ENCODE peak calls at places on chromosome 20, in six cellular contexts. D is IMR-90, V is neuronal stem cell, E is H1, U is mesenchymal stem cell, C is trophoblast cell. A is an unnamed sample.

GRCh38 chr20:61585764-61586163 is 333.7 kb downstream of the CDH4 start:
- DNase-seq in D (no peak), U (no peak), C (no peak), V (no peak), E (no peak), A (no peak)

GRCh38 chr20:15005300-15005986 is 668.0 kb upstream of the FLRT3 start:
- DNase-seq in U (no peak), D (no peak), E (no peak), V (no peak), C (no peak), A (no peak)

GRCh38 chr20:60101894-60102281 is 143.7 kb downstream of the CDH26 start:
- DNase-seq in E (no peak), V (no peak), U (no peak), D (no peak), C (no peak), A (no peak)

GRCh38 chr20:14491436-14491835 is 154.0 kb upstream of the FLRT3 start:
- DNase-seq in U (no peak), D (no peak), C (no peak), E (no peak), V (no peak), A (no peak)

GRCh38 chr20:4740774-4741431 is 19.2 kb downstream of the PRND start:
- DNase-seq in E (peak; percentile 90), D (peak; percentile 38), U (peak; percentile 50), V (peak; percentile 64), C (peak; percentile 32), A (peak; percentile 84)

GRCh38 chr20:36784900-36785299 is 11.3 kb upstream of the DSN1 start:
- DNase-seq in V (no peak), E (no peak), D (peak; percentile 39), U (no peak), C (no peak), A (no peak)

GRCh38 chr20:39878321-39878720 is 810.7 kb downstream of the MAFB start:
- DNase-seq in D (no peak), E (no peak), V (no peak), C (no peak), U (no peak), A (no peak)

GRCh38 chr20:49171928-49172327 is 16.2 kb downstream of the STAU1 start:
- DNase-seq in C (no peak), D (no peak), U (no peak), E (no peak), V (no peak), A (no peak)

GRCh38 chr20:59005523-59006166 is 1.4 kb downstream of the CTSZ start:
- DNase-seq in D (no peak), V (no peak), U (no peak), C (no peak), E (no peak), A (no peak)

GRCh38 chr20:10863337-10864060 is 189.7 kb upstream of the JAG1 start:
- DNase-seq in C (no peak), E (no peak), V (no peak), D (peak; percentile 90), U (peak; percentile 50), A (no peak)

GRCh38 chr20:64225828-64226598 is 29.5 kb upstream of the PCMTD2 start:
- DNase-seq in C (no peak), D (no peak), V (no peak), U (no peak), E (no peak), A (no peak)

GRCh38 chr20:64222851-64223525 is 32.6 kb upstream of the PCMTD2 start:
- DNase-seq in E (no peak), D (no peak), C (no peak), V (no peak), U (no peak), A (no peak)

GRCh38 chr20:64225166-64225595 is 30.4 kb upstream of the PCMTD2 start:
- DNase-seq in D (no peak), U (no peak), V (no peak), E (no peak), C (no peak), A (no peak)

GRCh38 chr20:64223526-64224067 is 32.0 kb upstream of the PCMTD2 start:
- DNase-seq in D (peak; percentile 46), V (peak; percentile 63), E (peak; percentile 88), C (no peak), U (peak; percentile 66), A (peak; percentile 90)

GRCh38 chr20:64224344-64225165 is 31.0 kb upstream of the PCMTD2 start:
- DNase-seq in U (peak; percentile 95), D (peak; percentile 97), E (no peak), C (no peak), V (no peak), A (no peak)
- H3K18ac ChIP-seq in U (peak overlapping the region; percentile 73), D (peak overlapping the region; percentile 60), E (no peak overlapping the region), C (no peak overlapping the region), V (peak overlapping the region; percentile 95), A (no peak overlapping the region)

DNA sequence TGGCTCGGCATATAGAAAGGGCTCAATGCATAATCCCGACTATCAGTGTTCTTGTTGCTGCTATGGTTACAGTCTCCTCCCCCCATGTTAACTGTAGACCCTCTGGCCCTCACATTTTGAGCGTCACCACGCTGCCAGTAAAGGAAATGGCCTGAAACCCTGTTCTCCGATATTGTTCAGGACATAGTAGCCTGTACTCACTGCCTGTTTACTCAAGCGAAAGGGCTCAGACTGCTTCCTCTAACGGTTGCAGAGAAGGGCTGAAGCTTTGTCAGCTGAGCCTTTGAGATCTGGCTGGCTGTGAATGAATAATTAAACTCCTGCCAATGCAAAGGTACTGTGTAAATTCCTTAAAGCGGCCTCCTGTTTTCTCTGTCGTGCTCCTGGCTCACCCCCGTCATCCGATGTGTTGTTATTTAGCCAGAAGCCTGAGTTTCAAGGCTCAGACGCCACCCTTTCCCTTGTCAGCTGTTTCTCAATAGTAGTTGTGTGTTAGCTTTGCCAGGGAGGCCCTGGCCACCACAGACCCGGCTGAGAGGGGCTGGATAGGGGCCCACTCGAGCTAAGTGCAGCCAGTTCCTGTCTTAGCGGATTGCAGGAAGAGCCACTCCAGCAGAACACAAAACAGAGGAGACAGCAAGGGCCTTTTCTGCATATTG is 31.2 kb upstream of the RALGAPA2 start:
- DNase-seq in V (peak; percentile 58), C (no peak), D (no peak), U (peak; percentile 22), E (peak; percentile 56), A (peak; percentile 49)
- H2AFZ ChIP-seq in V (peak overlapping the region; percentile 84), C (no peak overlapping the region), D (peak overlapping the region; percentile 26), U (peak overlapping the region; percentile 19), E (peak overlapping the region; percentile 96), A (peak overlapping the region; percentile 86)

GRCh38 chr20:50192364-50193168 is 1.9 kb downstream of the CEBPB start:
- DNase-seq in E (peak; percentile 67), V (no peak), C (peak; percentile 89), U (peak; percentile 92), D (peak; percentile 89), A (peak; percentile 69)
- H3K18ac ChIP-seq in E (peak overlapping the region; percentile 38), V (peak overlapping the region; percentile 48), C (peak overlapping the region; percentile 86), U (peak overlapping the region; percentile 85), D (peak overlapping the region; percentile 85), A (no peak overlapping the region)

DNA sequence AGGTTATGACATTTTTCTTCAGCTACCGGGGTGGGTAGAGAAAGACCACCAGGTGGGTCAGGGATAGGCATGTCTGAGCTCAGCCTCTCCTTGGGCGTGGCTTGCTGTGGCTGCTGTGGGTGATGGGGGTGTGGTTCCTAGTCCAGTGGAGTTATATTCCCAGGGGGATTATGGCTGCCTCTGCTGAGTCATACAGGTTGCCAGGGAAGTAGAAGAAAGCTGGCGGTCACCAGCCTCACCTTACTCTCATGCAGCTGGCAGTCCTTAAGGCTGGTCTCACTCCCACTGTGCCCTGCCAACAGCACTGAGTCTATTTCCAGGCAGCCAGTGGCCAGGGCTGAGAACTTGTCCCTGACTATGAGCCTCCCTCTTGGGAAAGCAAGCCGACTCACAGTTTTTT is 130.0 kb downstream of the SCP2D1 start:
- DNase-seq in C (no peak), E (no peak), V (no peak), D (no peak), U (no peak), A (no peak)
- H2AFZ ChIP-seq in C (no peak overlapping the region), E (peak overlapping the region; percentile 59), V (no peak overlapping the region), D (no peak overlapping the region), U (no peak overlapping the region), A (no peak overlapping the region)

DNA sequence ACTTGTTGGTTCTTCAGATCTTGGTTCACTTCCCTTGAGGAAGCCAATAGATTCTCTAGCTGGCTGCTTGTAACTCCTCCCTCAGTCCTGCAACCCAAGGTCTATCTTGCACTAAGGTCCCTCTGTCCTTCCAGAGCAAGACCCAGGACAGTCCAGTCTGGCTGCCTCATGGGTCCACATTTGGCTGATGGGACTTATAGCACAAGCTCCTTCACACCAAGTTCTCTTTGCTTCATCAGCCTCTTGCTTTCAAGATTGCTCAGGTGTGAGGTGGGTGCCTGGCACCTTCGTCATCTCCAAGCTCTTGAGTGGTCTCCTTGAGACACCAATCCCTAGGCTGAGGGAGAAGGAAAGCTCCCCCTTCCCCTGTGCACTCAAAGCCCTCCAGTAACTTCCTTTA is 28.3 kb downstream of the NSFL1C start:
- DNase-seq in V (no peak), U (no peak), E (no peak), C (no peak), D (no peak), A (no peak)
- H3K18ac ChIP-seq in V (no peak overlapping the region), U (no peak overlapping the region), E (no peak overlapping the region), C (no peak overlapping the region), D (no peak overlapping the region), A (no peak overlapping the region)

GRCh38 chr20:8454137-8454712 is 322.2 kb downstream of the PLCB1 start:
- DNase-seq in V (peak; percentile 9), E (no peak), C (peak; percentile 28), U (peak; percentile 88), D (peak; percentile 97), A (peak; percentile 50)
- H2AFZ ChIP-seq in V (no peak overlapping the region), E (no peak overlapping the region), C (no peak overlapping the region), U (no peak overlapping the region), D (peak overlapping the region; percentile 4), A (no peak overlapping the region)

GRCh38 chr20:32681175-32682084 is 7.7 kb upstream of the C20orf203 start:
- DNase-seq in V (no peak), C (peak; percentile 30), U (peak; percentile 58), D (peak; percentile 17), E (peak; percentile 67), A (peak; percentile 83)
- H3K18ac ChIP-seq in V (peak overlapping the region; percentile 92), C (peak overlapping the region; percentile 45), U (peak overlapping the region; percentile 31), D (no peak overlapping the region), E (peak overlapping the region; percentile 41), A (no peak overlapping the region)

A was measured in H9.